ENCODE peak calls at places on chromosomes 3 and 15, in four cellular contexts. Y is iris pigment epithelial cell, T is SJSA1, L is erythroblast. S is an unnamed sample.

GRCh38 chr3:187565701-187566100 is 104.5 kb downstream of the SST start:
- DNase-seq in L (no peak), Y (no peak), T (no peak), S (no peak)

GRCh38 chr15:60800729-60801072 is 321.8 kb upstream of the ICE2 start:
- DNase-seq in Y (no peak), L (no peak), T (no peak), S (no peak)

GRCh38 chr3:117611242-117611641 is 901.7 kb downstream of the TUSC7 start:
- DNase-seq in L (no peak), T (no peak), Y (no peak), S (no peak)

GRCh38 chr3:162143181-162143580 is 646.6 kb downstream of the OTOL1 start:
- DNase-seq in Y (peak; percentile 33), T (no peak), L (no peak), S (no peak)

GRCh38 chr15:50024183-50024795 is 94.7 kb downstream of the ATP8B4 start:
- DNase-seq in L (no peak), T (no peak), Y (peak; percentile 18), S (no peak)

GRCh38 chr3:188742755-188743549 is 428.8 kb upstream of the TPRG1 start:
- DNase-seq in L (no peak), T (no peak), Y (no peak), S (no peak)

GRCh38 chr3:139521811-139522210 is 17.7 kb downstream of the RBP1 start:
- DNase-seq in Y (no peak), T (no peak), L (no peak), S (no peak)

GRCh38 chr3:78825118-78825857 is 942.5 kb downstream of the ROBO1 start:
- DNase-seq in L (no peak), Y (no peak), T (no peak), S (no peak)

GRCh38 chr3:150589759-150590158 is 13.4 kb upstream of the SELENOT start:
- DNase-seq in L (peak; percentile 35), Y (no peak), T (no peak), S (no peak)

GRCh38 chr15:66172339-66172980 is 81.1 kb downstream of the MEGF11 start:
- DNase-seq in Y (no peak), L (no peak), T (no peak), S (no peak)